ENCODE peak calls at places on chromosomes 2 and 18, in six cellular contexts. X is DND-41; J is aorta; S is OCI-LY7; Z is left ventricle myocardium inferior; R is effector memory CD4-positive, alpha-beta T cell. D is an unnamed sample.

GRCh38 chr18:45090526-45091140 is 409.9 kb downstream of the SETBP1 start:
- DNase-seq in X (no peak), J (no peak), S (no peak), Z (no peak), R (no peak), D (no peak)

GRCh38 chr2:226767056-226767813 is 32.4 kb downstream of the IRS1 start:
- DNase-seq in X (no peak), J (no peak), S (no peak), Z (no peak), R (no peak), D (no peak)

GRCh38 chr2:134463726-134464076 is 209.8 kb downstream of the MGAT5 start:
- DNase-seq in X (no peak), J (no peak), S (no peak), Z (no peak), R (no peak), D (no peak)

GRCh38 chr2:39664898-39665591 is 672 bp upstream of the TMEM178A start:
- DNase-seq in X (no peak), J (no peak), S (no peak), Z (no peak), R (no peak), D (no peak)

GRCh38 chr2:76953733-76954347 is 568.3 kb downstream of the LRRTM4 start:
- DNase-seq in X (peak), J (no peak), S (peak), Z (no peak), R (no peak), D (peak)

GRCh38 chr2:106104332-106105062 is 89.6 kb downstream of the UXS1 start:
- DNase-seq in X (peak), J (peak), S (peak), Z (no peak), R (peak), D (peak)

GRCh38 chr2:78861546-78861945 is 164.0 kb upstream of the REG3G start:
- DNase-seq in X (no peak), J (no peak), S (peak), Z (no peak), R (no peak), D (peak)

GRCh38 chr2:9481257-9481922 is 7.0 kb downstream of the IAH1 start:
- DNase-seq in X (no peak), J (no peak), S (no peak), Z (no peak), R (no peak), D (no peak)

GRCh38 chr18:62458868-62459716 is 63.7 kb upstream of the ZCCHC2 start:
- DNase-seq in X (no peak), J (no peak), S (no peak), Z (peak), R (no peak), D (no peak)

GRCh38 chr2:45843136-45843535 is 191.7 kb downstream of the PRKCE start:
- DNase-seq in X (peak), J (no peak), S (peak), Z (no peak), R (no peak), D (no peak)

GRCh38 chr2:130798472-130799221 is 38.1 kb upstream of the ARHGEF4 start:
- DNase-seq in X (peak), J (peak), S (no peak), Z (peak), R (no peak), D (no peak)

GRCh38 chr2:190981733-190982132 is 32.2 kb downstream of the STAT1 start:
- DNase-seq in X (no peak), J (no peak), S (no peak), Z (no peak), R (no peak), D (no peak)

GRCh38 chr2:181395871-181396574 is 61.2 kb upstream of the ITGA4 start:
- DNase-seq in X (no peak), J (no peak), S (no peak), Z (no peak), R (no peak), D (no peak)

GRCh38 chr2:110812726-110813645 is 80.6 kb downstream of the ACOXL start:
- DNase-seq in X (no peak), J (no peak), S (no peak), Z (no peak), R (no peak), D (no peak)

GRCh38 chr18:41391616-41392610 is 563.1 kb upstream of the PIK3C3 start:
- DNase-seq in X (no peak), J (peak), S (no peak), Z (no peak), R (no peak), D (peak)

GRCh38 chr2:226030369-226031077 is 631.0 kb downstream of the NYAP2 start:
- DNase-seq in X (no peak), J (no peak), S (no peak), Z (no peak), R (no peak), D (no peak)

GRCh38 chr18:51188024-51188701 is 9.3 kb downstream of the MEX3C start:
- DNase-seq in X (no peak), J (no peak), S (no peak), Z (no peak), R (no peak), D (no peak)
- H3K27ac ChIP-seq in X (no peak), J (no peak), S (no peak), Z (no peak), R (no peak), D (peak)

GRCh38 chr18:30920356-30920755 is 122.2 kb downstream of the DSC3 start:
- DNase-seq in X (no peak), J (no peak), S (no peak), Z (no peak), R (no peak), D (no peak)
- H3K27ac ChIP-seq in X (no peak), J (no peak), S (no peak), Z (no peak), R (no peak), D (no peak)

DNA sequence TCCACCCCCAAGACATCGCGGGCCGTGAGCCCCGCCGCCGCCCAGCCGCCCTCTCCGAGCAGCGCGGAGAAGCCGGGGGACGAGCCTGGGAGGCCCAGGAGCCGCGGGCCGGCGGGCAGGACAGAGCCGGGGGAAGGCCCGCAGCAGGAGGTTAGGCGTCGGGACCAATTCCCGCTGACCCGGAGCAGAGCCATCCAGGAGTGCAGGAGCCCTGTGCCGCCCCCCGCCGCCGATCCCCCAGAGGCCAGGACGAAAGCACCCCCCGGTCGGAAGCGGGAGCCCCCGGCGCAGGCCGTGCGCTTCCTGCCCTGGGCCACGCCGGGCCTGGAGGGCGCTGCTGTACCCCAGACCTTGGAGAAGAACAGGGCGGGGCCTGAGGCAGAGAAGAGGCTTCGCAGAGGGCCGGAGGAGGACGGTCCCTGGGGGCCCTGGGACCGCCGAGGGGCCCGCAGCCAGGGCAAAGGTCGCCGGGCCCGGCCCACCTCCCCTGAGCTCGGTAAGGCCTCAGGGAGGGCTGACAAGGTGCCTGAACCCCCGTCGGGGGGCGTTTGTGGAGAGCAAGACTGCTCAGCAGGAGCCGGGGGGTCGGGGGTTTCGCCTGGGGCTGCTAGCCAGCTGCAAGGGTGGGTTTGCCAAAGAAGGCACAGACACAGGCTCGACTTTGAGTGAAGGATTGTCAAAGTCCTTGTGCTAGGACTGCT is 14.3 kb downstream of the SPEG start:
- DNase-seq in X (no peak), J (peak), S (no peak), Z (no peak), R (no peak), D (no peak)
- H3K27ac ChIP-seq in X (no peak), J (peak), S (no peak), Z (no peak), R (no peak), D (no peak)

DNA sequence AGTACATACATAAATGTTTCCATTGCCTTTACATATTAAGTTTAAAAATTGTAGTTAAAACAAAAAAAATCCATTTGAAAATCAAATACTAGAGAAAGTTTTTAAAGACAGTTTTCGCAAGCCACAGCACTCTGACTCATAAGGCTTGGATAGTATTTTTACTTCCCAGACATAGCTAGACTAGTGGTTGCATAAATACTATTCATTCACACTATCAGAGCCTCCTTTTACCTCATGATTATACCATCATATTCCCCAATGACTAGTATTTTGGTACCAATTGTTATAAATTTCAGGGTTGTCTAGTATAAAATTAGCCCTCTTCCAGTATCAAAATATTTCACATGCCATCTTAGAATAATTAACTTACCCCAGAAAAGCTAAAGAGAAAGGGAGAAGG is 393.5 kb downstream of the ERBB4 start:
- DNase-seq in X (no peak), J (no peak), S (no peak), Z (no peak), R (no peak), D (no peak)
- H3K27ac ChIP-seq in X (no peak), J (no peak), S (no peak), Z (no peak), R (no peak), D (no peak)

GRCh38 chr2:185526156-185526555 is 212.4 kb upstream of the FSIP2 start:
- DNase-seq in X (no peak), J (no peak), S (no peak), Z (no peak), R (no peak), D (no peak)
- H3K27ac ChIP-seq in X (no peak), J (no peak), S (no peak), Z (no peak), R (no peak), D (no peak)

D was measured in CD4-positive, CD25-positive, alpha-beta regulatory T cell.